ENCODE peak calls at places on chromosomes 11 and 22, in seven cellular contexts. Z, L, M, T, D, N and U are unnamed samples.
A peak's percentile ranks its signal among the peaks of the same experiment; 100 is the strongest.

GRCh38 chr22:41474878-41475451 is 6.0 kb downstream of the ACO2 start:
- DNase-seq in T (no peak), D (no peak), Z (no peak), M (no peak), N (peak; percentile 18), L (no peak), U (no peak)

GRCh38 chr11:6601041-6601461 is 2.4 kb downstream of the RRP8 start:
- DNase-seq in N (no peak), L (no peak), T (no peak), Z (no peak), M (no peak), D (no peak), U (no peak)

GRCh38 chr22:50170453-50171318 is at the start of gene PANX2:
- DNase-seq in Z (no peak), M (peak; percentile 85), N (no peak), L (no peak), T (peak; percentile 59), D (no peak), U (no peak)

GRCh38 chr11:69141742-69142141 is 14.0 kb upstream of the SMIM38 start:
- DNase-seq in D (no peak), T (no peak), M (no peak), N (no peak), L (no peak), Z (no peak), U (peak; percentile 36)

GRCh38 chr22:26259510-26259909 is 90.2 kb downstream of the SEZ6L start:
- DNase-seq in T (peak; percentile 89), N (peak; percentile 30), M (no peak), Z (no peak), L (no peak), D (peak; percentile 0), U (no peak)

GRCh38 chr11:25535462-25535861 is 796.5 kb upstream of the ANO3 start:
- DNase-seq in T (no peak), M (no peak), N (no peak), Z (no peak), D (no peak), L (no peak), U (no peak)

GRCh38 chr11:125301301-125301700 is 136.8 kb downstream of the PKNOX2 start:
- DNase-seq in N (no peak), L (no peak), Z (no peak), D (no peak), T (no peak), M (no peak), U (no peak)

GRCh38 chr11:18697581-18697980 is 998 bp upstream of the TMEM86A start:
- DNase-seq in Z (no peak), D (no peak), L (no peak), M (no peak), N (no peak), T (no peak), U (no peak)

GRCh38 chr11:5624489-5625278 is at the start of gene TRIM34:
- DNase-seq in Z (peak; percentile 48), N (no peak), T (peak; percentile 76), M (no peak), D (no peak), L (peak; percentile 95), U (peak; percentile 15)

GRCh38 chr11:32420937-32421532 is 14.3 kb downstream of the WT1 start:
- DNase-seq in T (no peak), Z (no peak), N (no peak), M (peak; percentile 16), D (no peak), L (no peak), U (peak; percentile 55)

DNA sequence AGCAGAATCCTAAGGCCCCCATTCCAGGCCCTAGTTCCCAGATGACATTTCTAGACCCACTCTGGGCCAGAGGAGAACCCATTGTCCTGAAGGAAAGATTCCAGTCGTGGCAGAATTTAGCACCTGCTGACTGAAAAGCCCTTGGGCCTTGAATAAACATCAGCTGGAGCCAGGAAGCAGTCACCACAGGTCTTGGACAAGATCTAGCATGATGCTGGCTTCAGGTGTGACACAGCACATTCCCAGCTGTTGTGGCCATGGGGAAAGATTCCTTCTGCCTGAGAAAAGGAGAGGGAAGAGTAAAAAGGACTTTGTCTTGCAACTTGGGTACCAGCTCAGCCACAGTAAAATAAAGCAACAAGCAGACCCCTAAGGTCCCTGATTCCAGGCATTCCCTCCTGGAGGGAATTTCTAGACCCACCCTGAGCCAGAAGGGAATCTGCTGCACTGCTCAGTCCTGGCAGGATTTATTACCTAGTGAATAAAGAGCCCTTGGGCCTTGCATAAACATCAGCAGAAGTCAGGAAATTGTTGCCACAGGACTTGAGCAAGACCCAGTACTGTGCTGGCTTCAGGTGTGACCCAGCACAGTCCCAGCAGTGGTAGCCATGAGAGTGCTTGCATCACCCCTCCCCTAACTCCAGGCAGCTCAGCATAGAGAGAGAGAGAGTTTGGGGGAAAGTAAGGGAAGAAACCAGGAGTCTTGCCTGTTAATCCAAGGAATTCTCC is 42.5 kb upstream of the PAMR1 start:
- DNase-seq in N (no peak), L (no peak), T (no peak), D (no peak), Z (no peak), M (no peak), U (no peak)
- TF ChIP-seq REST in N (no peak), L (no peak), T (no peak), D (no peak), Z (no peak), M (no peak), U (no peak)

GRCh38 chr22:31036671-31037550 is 44.2 kb upstream of the SMTN start:
- DNase-seq in M (no peak), D (no peak), L (no peak), T (no peak), N (no peak), Z (no peak), U (peak; percentile 18)
- TF ChIP-seq CTCF in M (no peak), D (no peak), L (peak; percentile 9), T (no peak), N (no peak), Z (no peak), U (no peak)

DNA sequence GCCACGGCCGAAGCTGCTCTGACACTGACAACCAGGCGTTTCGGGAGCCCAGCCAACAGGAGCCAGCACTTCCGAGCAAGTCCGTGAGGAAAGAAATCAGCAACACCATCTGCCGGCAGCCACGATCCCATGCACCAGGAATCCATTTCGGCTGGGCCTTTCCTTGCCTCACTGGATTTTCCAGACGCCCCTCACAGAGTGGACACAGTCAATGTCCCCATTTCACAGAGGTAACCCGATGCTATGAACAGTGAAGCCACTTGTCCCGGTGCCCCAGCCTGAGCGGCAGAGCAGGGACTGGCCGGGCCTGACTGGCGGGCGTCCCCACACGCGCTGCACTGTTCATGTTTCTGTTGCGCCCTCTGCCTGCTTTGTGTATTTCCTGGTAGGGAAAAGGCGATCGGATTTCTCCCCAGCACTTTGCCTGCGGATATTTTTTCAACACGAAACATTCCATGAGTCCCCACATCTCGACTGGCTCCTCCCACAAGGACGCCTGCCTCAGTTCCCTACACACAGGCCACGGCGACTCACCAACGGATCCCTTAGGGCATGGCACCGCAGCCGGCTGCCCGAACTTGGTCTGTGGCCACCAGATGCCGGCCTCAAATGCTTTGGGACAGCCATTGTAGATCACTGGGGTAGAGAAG is 55.3 kb downstream of the TRMU start:
- DNase-seq in M (peak; percentile 81), D (no peak), N (peak; percentile 64), Z (no peak), L (no peak), T (no peak), U (no peak)
- TF ChIP-seq REST in M (no peak), D (no peak), N (no peak), Z (no peak), L (no peak), T (no peak), U (no peak)

DNA sequence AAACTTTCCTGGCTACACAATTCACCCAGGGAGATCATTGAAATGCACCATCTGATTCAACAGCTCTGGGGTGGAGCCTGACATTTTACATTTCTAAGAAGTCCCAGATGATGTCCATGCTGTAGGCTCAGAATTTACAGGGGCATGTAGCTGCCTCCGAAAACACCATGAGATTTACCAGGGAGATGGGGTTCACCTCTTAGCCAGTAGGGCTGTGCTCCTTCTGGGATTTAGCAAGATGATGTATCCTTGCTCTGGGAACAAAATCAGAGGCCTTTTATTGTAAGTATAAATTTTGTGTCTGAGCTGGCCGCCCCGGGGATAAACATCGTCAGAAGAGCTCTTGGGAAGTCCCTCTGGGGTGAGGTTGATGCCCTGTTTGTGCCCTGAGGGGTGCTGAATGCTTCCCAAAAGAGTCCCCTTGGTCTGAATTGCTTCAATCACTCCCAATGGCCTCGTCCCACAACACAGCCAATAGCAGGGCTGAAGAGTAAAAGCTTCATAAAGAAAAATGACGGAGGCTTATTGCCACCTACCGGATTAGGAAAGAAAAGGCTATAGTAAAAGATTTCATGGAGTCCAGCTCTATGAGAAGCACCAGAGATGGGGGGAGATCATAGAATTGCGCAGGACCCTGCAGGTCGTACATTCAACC is 33.4 kb upstream of the API5 start:
- DNase-seq in N (peak; percentile 54), M (peak; percentile 59), T (peak; percentile 74), D (peak; percentile 33), Z (no peak), L (peak; percentile 27), U (no peak)
- TF ChIP-seq CTCF in N (peak; percentile 57), M (peak; percentile 53), T (peak; percentile 50), D (no peak), Z (peak; percentile 78), L (peak; percentile 44), U (no peak)

GRCh38 chr11:112129656-112130055 is 34.2 kb downstream of the IL18 start:
- DNase-seq in Z (no peak), D (no peak), L (no peak), T (no peak), M (no peak), N (no peak), U (peak; percentile 76)

GRCh38 chr11:112134473-112134872 is 29.4 kb downstream of the IL18 start:
- DNase-seq in N (no peak), L (no peak), T (no peak), Z (no peak), D (no peak), M (no peak), U (no peak)

GRCh38 chr11:112132737-112133136 is 31.2 kb downstream of the IL18 start:
- DNase-seq in N (no peak), L (no peak), D (no peak), T (peak; percentile 29), Z (no peak), M (no peak), U (no peak)

GRCh38 chr11:112127056-112127455 is 36.8 kb downstream of the IL18 start:
- DNase-seq in Z (no peak), M (no peak), N (no peak), D (no peak), T (no peak), L (no peak), U (no peak)

GRCh38 chr11:112128483-112129121 is 35.3 kb downstream of the IL18 start:
- DNase-seq in Z (no peak), L (peak; percentile 66), T (no peak), D (peak; percentile 87), N (no peak), M (peak; percentile 14), U (no peak)
- TF ChIP-seq REST in Z (no peak), L (no peak), T (no peak), D (no peak), N (no peak), M (no peak), U (no peak)

DNA sequence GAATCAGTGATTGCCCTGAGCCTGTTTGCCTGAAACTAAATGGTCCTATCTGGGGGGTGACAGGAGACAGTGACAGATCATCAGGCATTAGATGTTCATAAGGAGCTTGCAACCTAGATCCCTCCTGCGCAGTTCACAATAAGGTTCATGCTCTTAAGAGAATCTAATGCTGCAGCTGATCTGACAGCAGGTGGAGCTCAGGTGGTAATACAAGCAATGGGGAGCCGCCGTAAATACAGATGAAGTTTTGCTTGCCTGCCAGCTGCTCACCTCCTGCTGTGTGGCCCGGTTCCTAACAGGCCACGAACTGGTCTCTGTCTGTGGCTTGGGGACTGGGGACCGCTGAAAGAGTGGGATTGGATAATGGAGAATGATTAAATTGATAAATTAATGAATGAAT is 14.0 kb downstream of the NOX4 start:
- DNase-seq in T (peak; percentile 55), D (peak; percentile 12), Z (no peak), N (peak; percentile 4), M (no peak), L (no peak), U (no peak)
- TF ChIP-seq CTCF in T (peak; percentile 51), D (no peak), Z (no peak), N (peak; percentile 17), M (no peak), L (no peak), U (no peak)